ENCODE peak calls at places on chromosome 2, in eight cellular contexts. P is NCI-H1930; F is NCI-H524; V is stimulated activated naive CD8-positive, alpha-beta T cell treated with anti-CD3 and anti-CD28 coated beads, Interleukin-15, Interleukin-2, amounts not matched to agents 100 U/mL and 50 U/mL, for 24 hours; B is brain microvascular endothelial cell; L is activated CD4-positive, alpha-beta T cell treated with anti-CD3 and anti-CD28 coated beads for 24 hours; D is Panc1; A is stimulated activated CD4-positive, alpha-beta T cell treated with anti-CD3 and anti-CD28 coated beads, Interleukin-4, amount 100 ng/mL, for 24 hours. C is an unnamed sample.

GRCh38 chr2:218981390-218982311 is 3.3 kb downstream of the FEV start:
- DNase-seq in A (peak), L (no peak), B (no peak), P (no peak), V (peak), F (peak), D (no peak), C (no peak)

GRCh38 chr2:58981237-58981636 is 740.1 kb upstream of the FANCL start:
- DNase-seq in P (no peak), V (no peak), B (no peak), L (no peak), D (no peak), A (no peak), F (no peak), C (no peak)

GRCh38 chr2:110866496-110866895 is 134.1 kb downstream of the ACOXL start:
- DNase-seq in F (no peak), B (no peak), D (no peak), L (no peak), P (no peak), A (peak), V (peak), C (no peak)

GRCh38 chr2:171403181-171403580 is 30.6 kb downstream of the METTL8 start:
- DNase-seq in P (no peak), B (peak), D (no peak), F (no peak), V (no peak), A (no peak), L (no peak), C (no peak)

GRCh38 chr2:229774237-229774636 is 59.9 kb upstream of the DNER start:
- DNase-seq in B (no peak), L (no peak), D (no peak), A (no peak), F (no peak), V (no peak), P (no peak), C (no peak)

GRCh38 chr2:219440388-219441256 is 6.0 kb downstream of the SPEG start:
- DNase-seq in A (no peak), L (no peak), D (no peak), P (no peak), V (no peak), B (no peak), F (no peak), C (no peak)

GRCh38 chr2:207558106-207558505 is 28.3 kb downstream of the CREB1 start:
- DNase-seq in F (no peak), D (no peak), L (no peak), A (no peak), V (no peak), B (peak), P (no peak), C (no peak)

GRCh38 chr2:84970956-84971798 is at the start of gene KCMF1:
- DNase-seq in L (peak), P (peak), A (peak), D (no peak), B (no peak), F (peak), V (peak), C (peak)

GRCh38 chr2:168890006-168890782 is at the start of gene SPC25:
- DNase-seq in A (peak), P (peak), D (peak), L (peak), B (peak), F (peak), V (peak), C (peak)

C was measured in mucosa of descending colon.